ENCODE peak calls at places on chromosomes 11 and 22, in seven cellular contexts. One of them, this sample, is unnamed. For H3K36me3, the result is how much of the 10 kb centered on the place peaks cover.

GRCh38 chr11:16456366-16456765 is 100.0 kb upstream of the SOX6 start:
- DNase-seq in esophagus muscularis mucosa: no peak
- DNase-seq in fibroblast of lung: peak
- DNase-seq in prostate gland: no peak
- DNase-seq in transverse colon: no peak
- DNase-seq in K562: no peak
- DNase-seq in CD8-positive, alpha-beta T cell: no peak
- DNase-seq in this sample: peak

GRCh38 chr11:77027275-77027674 is 6.9 kb upstream of the B3GNT6 start:
- DNase-seq in transverse colon: no peak
- DNase-seq in esophagus muscularis mucosa: peak
- DNase-seq in prostate gland: no peak
- DNase-seq in fibroblast of lung: peak
- DNase-seq in CD8-positive, alpha-beta T cell: no peak
- DNase-seq in K562: no peak
- DNase-seq in this sample: peak

GRCh38 chr11:61776561-61777075 is 15.8 kb downstream of the TMEM258 start:
- DNase-seq in transverse colon: peak
- DNase-seq in K562: peak
- DNase-seq in prostate gland: no peak
- DNase-seq in CD8-positive, alpha-beta T cell: no peak
- DNase-seq in fibroblast of lung: peak
- DNase-seq in esophagus muscularis mucosa: no peak
- DNase-seq in this sample: peak

GRCh38 chr11:73266644-73267015 is 5.5 kb upstream of the P2RY6 start:
- DNase-seq in K562: peak
- DNase-seq in esophagus muscularis mucosa: no peak
- DNase-seq in CD8-positive, alpha-beta T cell: no peak
- DNase-seq in prostate gland: no peak
- DNase-seq in fibroblast of lung: no peak
- DNase-seq in transverse colon: no peak
- DNase-seq in this sample: no peak

GRCh38 chr22:50070366-50070765 is 12.3 kb upstream of the TTLL8 start:
- DNase-seq in transverse colon: no peak
- DNase-seq in CD8-positive, alpha-beta T cell: no peak
- DNase-seq in prostate gland: no peak
- DNase-seq in esophagus muscularis mucosa: no peak
- DNase-seq in fibroblast of lung: no peak
- DNase-seq in K562: no peak
- DNase-seq in this sample: no peak

GRCh38 chr11:76232026-76232665 is 25.8 kb upstream of the WNT11 start:
- DNase-seq in esophagus muscularis mucosa: no peak
- DNase-seq in prostate gland: no peak
- DNase-seq in CD8-positive, alpha-beta T cell: peak
- DNase-seq in transverse colon: peak
- DNase-seq in fibroblast of lung: no peak
- DNase-seq in K562: no peak
- DNase-seq in this sample: no peak

GRCh38 chr11:34323601-34324000 is 34.2 kb downstream of the ABTB2 start:
- DNase-seq in transverse colon: no peak
- DNase-seq in prostate gland: no peak
- DNase-seq in esophagus muscularis mucosa: no peak
- DNase-seq in CD8-positive, alpha-beta T cell: no peak
- DNase-seq in K562: no peak
- DNase-seq in fibroblast of lung: no peak
- DNase-seq in this sample: no peak

GRCh38 chr22:41699264-41700104 is at the start of gene MEI1:
- DNase-seq in transverse colon: peak
- DNase-seq in K562: no peak
- DNase-seq in prostate gland: peak
- DNase-seq in fibroblast of lung: peak
- DNase-seq in CD8-positive, alpha-beta T cell: peak
- DNase-seq in esophagus muscularis mucosa: no peak
- DNase-seq in this sample: peak

GRCh38 chr11:60647087-60647486 is 52.3 kb upstream of the MS4A8 start:
- DNase-seq in fibroblast of lung: no peak
- DNase-seq in esophagus muscularis mucosa: no peak
- DNase-seq in prostate gland: no peak
- DNase-seq in K562: no peak
- DNase-seq in transverse colon: no peak
- DNase-seq in CD8-positive, alpha-beta T cell: no peak
- DNase-seq in this sample: no peak

GRCh38 chr11:95148421-95148820 is 58.8 kb downstream of the ENDOD1 start:
- DNase-seq in CD8-positive, alpha-beta T cell: no peak
- DNase-seq in K562: no peak
- DNase-seq in fibroblast of lung: no peak
- DNase-seq in transverse colon: no peak
- DNase-seq in esophagus muscularis mucosa: no peak
- DNase-seq in prostate gland: no peak
- DNase-seq in this sample: no peak

GRCh38 chr11:2461253-2462091 is 16.7 kb downstream of the KCNQ1 start:
- DNase-seq in CD8-positive, alpha-beta T cell: no peak
- DNase-seq in transverse colon: no peak
- DNase-seq in prostate gland: no peak
- DNase-seq in esophagus muscularis mucosa: no peak
- DNase-seq in fibroblast of lung: no peak
- DNase-seq in K562: peak
- DNase-seq in this sample: no peak

GRCh38 chr11:5136246-5136645 is 1.9 kb downstream of the OR52A5 start:
- DNase-seq in K562: no peak
- DNase-seq in transverse colon: no peak
- DNase-seq in fibroblast of lung: no peak
- DNase-seq in prostate gland: no peak
- DNase-seq in CD8-positive, alpha-beta T cell: no peak
- DNase-seq in esophagus muscularis mucosa: no peak
- DNase-seq in this sample: no peak

GRCh38 chr11:17718510-17718962 is 835 bp upstream of the MYOD1 start:
- DNase-seq in esophagus muscularis mucosa: no peak
- DNase-seq in fibroblast of lung: no peak
- DNase-seq in CD8-positive, alpha-beta T cell: no peak
- DNase-seq in transverse colon: no peak
- DNase-seq in prostate gland: no peak
- DNase-seq in K562: no peak
- DNase-seq in this sample: no peak

GRCh38 chr11:96124155-96124554 is 200.2 kb upstream of the MTMR2 start:
- DNase-seq in K562: no peak
- DNase-seq in esophagus muscularis mucosa: no peak
- DNase-seq in CD8-positive, alpha-beta T cell: no peak
- DNase-seq in prostate gland: no peak
- DNase-seq in transverse colon: no peak
- DNase-seq in fibroblast of lung: no peak
- DNase-seq in this sample: peak

GRCh38 chr11:13486926-13487660 is 8.7 kb downstream of the PTH start:
- DNase-seq in transverse colon: peak
- DNase-seq in esophagus muscularis mucosa: no peak
- DNase-seq in CD8-positive, alpha-beta T cell: peak
- DNase-seq in fibroblast of lung: no peak
- DNase-seq in prostate gland: no peak
- DNase-seq in K562: peak
- DNase-seq in this sample: peak

DNA sequence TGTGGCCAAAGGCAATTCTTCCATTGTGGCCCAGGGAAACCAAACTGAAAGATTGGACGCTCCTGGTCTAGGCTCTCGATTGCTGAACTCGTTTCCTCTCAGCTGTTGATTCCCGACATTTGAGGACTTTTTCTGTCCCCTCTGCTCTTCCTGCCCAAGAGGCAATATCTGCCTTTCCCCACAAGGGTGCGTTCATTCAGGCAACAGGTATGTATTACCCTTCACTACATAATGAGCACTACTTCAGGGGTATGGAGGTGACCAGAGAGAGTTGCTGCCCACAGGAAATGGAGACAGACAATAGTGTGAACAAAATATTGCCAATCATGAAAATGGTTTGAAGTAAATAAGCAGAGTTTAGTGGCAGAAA is 8.2 kb downstream of the PTH start:
- DNase-seq in K562: peak
- DNase-seq in fibroblast of lung: no peak
- DNase-seq in transverse colon: no peak
- DNase-seq in esophagus muscularis mucosa: no peak
- DNase-seq in prostate gland: no peak
- DNase-seq in CD8-positive, alpha-beta T cell: no peak
- DNase-seq in this sample: peak
- H3K4me3 ChIP-seq in K562: no peak
- H3K4me3 ChIP-seq in fibroblast of lung: peak
- H3K4me3 ChIP-seq in transverse colon: no peak
- H3K4me3 ChIP-seq in esophagus muscularis mucosa: no peak
- H3K4me3 ChIP-seq in prostate gland: no peak
- H3K4me3 ChIP-seq in CD8-positive, alpha-beta T cell: peak
- H3K4me3 ChIP-seq in this sample: peak

DNA sequence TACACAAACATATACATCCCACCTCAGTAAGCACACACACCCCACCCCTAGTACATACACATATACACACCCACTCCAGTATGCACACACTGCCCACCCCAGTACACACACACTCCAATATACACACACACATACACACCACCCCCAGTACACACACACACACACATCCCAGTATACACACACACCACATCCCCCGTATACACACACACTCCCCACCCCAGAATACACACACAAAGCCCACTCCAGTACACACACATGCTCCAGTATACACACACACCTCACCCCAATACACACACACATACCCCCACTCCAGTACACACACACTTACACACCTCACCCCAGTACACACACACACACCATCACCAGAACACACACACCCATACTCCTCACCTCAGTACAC is 7.4 kb downstream of the TECTA start:
- DNase-seq in transverse colon: no peak
- DNase-seq in CD8-positive, alpha-beta T cell: no peak
- DNase-seq in K562: no peak
- DNase-seq in prostate gland: no peak
- DNase-seq in esophagus muscularis mucosa: no peak
- DNase-seq in fibroblast of lung: no peak
- DNase-seq in this sample: no peak
- TF ChIP-seq CTCF in transverse colon: no peak
- TF ChIP-seq CTCF in CD8-positive, alpha-beta T cell: no peak
- TF ChIP-seq CTCF in K562: no peak
- TF ChIP-seq CTCF in prostate gland: no peak
- TF ChIP-seq CTCF in esophagus muscularis mucosa: no peak
- TF ChIP-seq CTCF in fibroblast of lung: no peak
- TF ChIP-seq CTCF in this sample: no peak

GRCh38 chr11:117217685-117218084 is 14.2 kb downstream of the PCSK7 start:
- DNase-seq in K562: no peak
- DNase-seq in CD8-positive, alpha-beta T cell: no peak
- DNase-seq in esophagus muscularis mucosa: no peak
- DNase-seq in fibroblast of lung: no peak
- DNase-seq in transverse colon: no peak
- DNase-seq in prostate gland: no peak
- DNase-seq in this sample: no peak
- H3K36me3 ChIP-seq in K562: half or more
- H3K36me3 ChIP-seq in CD8-positive, alpha-beta T cell: half or more
- H3K36me3 ChIP-seq in esophagus muscularis mucosa: half or more
- H3K36me3 ChIP-seq in fibroblast of lung: under half
- H3K36me3 ChIP-seq in transverse colon: under half
- H3K36me3 ChIP-seq in prostate gland: under half
- H3K36me3 ChIP-seq in this sample: under half

DNA sequence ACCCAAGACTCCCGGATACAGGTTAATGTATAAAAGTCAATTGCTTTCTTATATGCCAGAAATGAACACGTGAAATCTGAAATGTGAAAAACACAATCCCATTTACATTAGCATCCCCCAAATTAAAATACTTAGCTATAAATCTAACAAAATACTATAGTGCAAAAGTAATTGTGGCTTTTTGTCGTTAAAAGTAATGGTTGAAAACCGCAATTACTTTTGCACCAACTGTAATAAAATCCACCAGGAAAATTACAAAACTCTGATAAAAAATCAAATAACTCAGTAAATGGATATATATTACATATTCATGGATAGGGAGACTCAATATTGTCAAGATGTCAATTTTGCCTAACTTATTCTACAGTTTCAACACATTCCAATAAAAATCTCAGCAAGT is 4.6 kb downstream of the TMEM225 start:
- DNase-seq in esophagus muscularis mucosa: no peak
- DNase-seq in K562: no peak
- DNase-seq in fibroblast of lung: no peak
- DNase-seq in prostate gland: no peak
- DNase-seq in transverse colon: no peak
- DNase-seq in CD8-positive, alpha-beta T cell: no peak
- DNase-seq in this sample: no peak
- H3K4me3 ChIP-seq in esophagus muscularis mucosa: no peak
- H3K4me3 ChIP-seq in K562: no peak
- H3K4me3 ChIP-seq in fibroblast of lung: no peak
- H3K4me3 ChIP-seq in prostate gland: no peak
- H3K4me3 ChIP-seq in transverse colon: no peak
- H3K4me3 ChIP-seq in CD8-positive, alpha-beta T cell: no peak
- H3K4me3 ChIP-seq in this sample: no peak

GRCh38 chr11:67441731-67442401 is 1.4 kb downstream of the CORO1B start:
- DNase-seq in CD8-positive, alpha-beta T cell: no peak
- DNase-seq in fibroblast of lung: no peak
- DNase-seq in K562: no peak
- DNase-seq in esophagus muscularis mucosa: no peak
- DNase-seq in prostate gland: no peak
- DNase-seq in transverse colon: no peak
- DNase-seq in this sample: no peak

GRCh38 chr11:67440229-67441081 is 2.8 kb downstream of the CORO1B start:
- DNase-seq in transverse colon: no peak
- DNase-seq in prostate gland: no peak
- DNase-seq in esophagus muscularis mucosa: no peak
- DNase-seq in fibroblast of lung: no peak
- DNase-seq in CD8-positive, alpha-beta T cell: no peak
- DNase-seq in K562: no peak
- DNase-seq in this sample: no peak

GRCh38 chr11:67438121-67438902 is 830 bp upstream of the PTPRCAP start:
- DNase-seq in fibroblast of lung: no peak
- DNase-seq in transverse colon: peak
- DNase-seq in CD8-positive, alpha-beta T cell: peak
- DNase-seq in K562: no peak
- DNase-seq in prostate gland: no peak
- DNase-seq in esophagus muscularis mucosa: no peak
- DNase-seq in this sample: no peak

GRCh38 chr11:67441082-67441683 is 2.1 kb downstream of the CORO1B start:
- DNase-seq in esophagus muscularis mucosa: no peak
- DNase-seq in K562: no peak
- DNase-seq in CD8-positive, alpha-beta T cell: no peak
- DNase-seq in transverse colon: no peak
- DNase-seq in prostate gland: no peak
- DNase-seq in fibroblast of lung: no peak
- DNase-seq in this sample: no peak

GRCh38 chr11:67439321-67440228 is 2.1 kb upstream of the PTPRCAP start:
- DNase-seq in fibroblast of lung: no peak
- DNase-seq in CD8-positive, alpha-beta T cell: no peak
- DNase-seq in transverse colon: peak
- DNase-seq in prostate gland: no peak
- DNase-seq in esophagus muscularis mucosa: no peak
- DNase-seq in K562: no peak
- DNase-seq in this sample: peak
- TF ChIP-seq CTCF in fibroblast of lung: peak
- TF ChIP-seq CTCF in CD8-positive, alpha-beta T cell: no peak
- TF ChIP-seq CTCF in transverse colon: no peak
- TF ChIP-seq CTCF in prostate gland: no peak
- TF ChIP-seq CTCF in esophagus muscularis mucosa: no peak
- TF ChIP-seq CTCF in K562: no peak
- TF ChIP-seq CTCF in this sample: peak